ENCODE peak calls at places on chromosomes 2 and 18, in five cellular contexts. E, B, H, R and J are unnamed samples.

GRCh38 chr18:23388357-23388756 is 64.7 kb upstream of the RIOK3 start:
- DNase-seq in E (no peak), H (no peak), B (no peak), R (no peak), J (no peak)

GRCh38 chr18:41128126-41128525 is 826.9 kb upstream of the PIK3C3 start:
- DNase-seq in H (no peak), B (no peak), E (no peak), R (no peak), J (no peak)

GRCh38 chr2:220916931-220917330 is 655.2 kb downstream of the EPHA4 start:
- DNase-seq in R (no peak), E (no peak), H (no peak), B (no peak), J (no peak)

GRCh38 chr2:37827911-37828411 is 97.1 kb upstream of the RMDN2 start:
- DNase-seq in H (no peak), E (no peak), R (no peak), B (no peak), J (peak; percentile 49)

GRCh38 chr2:159211447-159212396 is 74.8 kb downstream of the WDSUB1 start:
- DNase-seq in H (no peak), B (no peak), E (no peak), R (no peak), J (no peak)

GRCh38 chr2:58553937-58554336 is 312.8 kb upstream of the FANCL start:
- DNase-seq in B (peak; percentile 13), R (no peak), H (no peak), E (no peak), J (peak; percentile 25)

GRCh38 chr2:235265348-235265965 is 228.4 kb upstream of the AGAP1 start:
- DNase-seq in R (no peak), B (no peak), E (no peak), H (no peak), J (no peak)

GRCh38 chr18:29305516-29305915 is 1128.6 kb upstream of the CDH2 start:
- DNase-seq in R (no peak), B (no peak), H (no peak), E (no peak), J (no peak)

GRCh38 chr2:10935953-10936942 is 24.5 kb downstream of the KCNF1 start:
- DNase-seq in H (no peak), R (no peak), B (no peak), E (no peak), J (no peak)

GRCh38 chr2:70983506-70984227 is 5.2 kb downstream of the ANKRD53 start:
- DNase-seq in R (no peak), B (peak; percentile 3), E (peak; percentile 3), H (peak; percentile 7), J (no peak)

GRCh38 chr2:118994778-118995177 is 52.8 kb downstream of the MARCO start:
- DNase-seq in R (no peak), H (no peak), B (no peak), E (no peak), J (no peak)

GRCh38 chr18:21303913-21304312 is 61.9 kb downstream of the GREB1L start:
- DNase-seq in R (no peak), H (no peak), B (no peak), E (no peak), J (no peak)

GRCh38 chr18:77107218-77107815 is 25.3 kb downstream of the MBP start:
- DNase-seq in B (no peak), E (no peak), H (no peak), R (no peak), J (no peak)

GRCh38 chr2:225041871-225042799 is at the start of gene DOCK10:
- DNase-seq in B (no peak), H (peak; percentile 59), R (peak; percentile 24), E (no peak), J (peak; percentile 49)

GRCh38 chr2:79723830-79724229 is 211.0 kb downstream of the CTNNA2 start:
- DNase-seq in H (no peak), E (no peak), R (no peak), B (no peak), J (no peak)

GRCh38 chr18:70377317-70377799 is 88.5 kb downstream of the SOCS6 start:
- DNase-seq in H (peak; percentile 67), R (no peak), E (no peak), B (peak; percentile 17), J (no peak)

GRCh38 chr18:74242451-74243096 is 49.2 kb downstream of the CYB5A start:
- DNase-seq in R (no peak), H (peak; percentile 92), B (peak; percentile 62), E (no peak), J (peak; percentile 64)

GRCh38 chr2:226115102-226115831 is 684.4 kb downstream of the IRS1 start:
- DNase-seq in E (no peak), B (no peak), R (no peak), H (no peak), J (no peak)

GRCh38 chr2:238505119-238505891 is 78.6 kb downstream of the ASB1 start:
- DNase-seq in B (no peak), E (no peak), R (no peak), H (no peak), J (no peak)

GRCh38 chr2:240972636-240973521 is 25.5 kb upstream of the SNED1 start:
- DNase-seq in E (no peak), H (peak; percentile 54), B (peak; percentile 84), R (no peak), J (no peak)

GRCh38 chr2:6535572-6535971 is 330.1 kb downstream of the CMPK2 start:
- DNase-seq in B (no peak), E (no peak), H (no peak), R (no peak), J (no peak)

GRCh38 chr2:100106460-100106859 is 35.9 kb downstream of the AFF3 start:
- DNase-seq in H (no peak), B (no peak), E (no peak), R (peak; percentile 31), J (peak; percentile 84)

GRCh38 chr18:46770708-46771107 is 13.9 kb upstream of the ST8SIA5 start:
- DNase-seq in H (no peak), E (no peak), R (no peak), B (no peak), J (no peak)

GRCh38 chr2:241379481-241380480 is 23.7 kb downstream of the FARP2 start:
- DNase-seq in B (no peak), H (no peak), E (no peak), R (no peak), J (no peak)

GRCh38 chr18:56085561-56085960 is 497.6 kb upstream of the TCF4 start:
- DNase-seq in H (no peak), B (no peak), R (peak; percentile 9), E (peak; percentile 56), J (no peak)

GRCh38 chr2:124566518-124566970 is 541.5 kb downstream of the CNTNAP5 start:
- DNase-seq in B (peak; percentile 46), R (no peak), E (no peak), H (peak; percentile 67), J (no peak)

GRCh38 chr2:177812713-177813396 is 259.7 kb downstream of the PDE11A start:
- DNase-seq in B (no peak), H (no peak), R (no peak), E (no peak), J (no peak)

GRCh38 chr18:76374330-76375281 is 120.4 kb downstream of the ZNF516 start:
- DNase-seq in B (no peak), H (no peak), E (no peak), R (no peak), J (no peak)

GRCh38 chr2:164896226-164896625 is 54.6 kb upstream of the COBLL1 start:
- DNase-seq in B (no peak), R (no peak), H (no peak), E (no peak), J (no peak)

GRCh38 chr2:164897521-164898260 is 56.1 kb upstream of the COBLL1 start:
- DNase-seq in H (no peak), B (no peak), E (no peak), R (no peak), J (no peak)

GRCh38 chr2:164891460-164891859 is 49.8 kb upstream of the COBLL1 start:
- DNase-seq in H (no peak), R (no peak), B (no peak), E (no peak), J (no peak)

GRCh38 chr2:164898475-164898874 is 56.9 kb downstream of the SLC38A11 start:
- DNase-seq in B (no peak), H (no peak), E (no peak), R (no peak), J (no peak)

DNA sequence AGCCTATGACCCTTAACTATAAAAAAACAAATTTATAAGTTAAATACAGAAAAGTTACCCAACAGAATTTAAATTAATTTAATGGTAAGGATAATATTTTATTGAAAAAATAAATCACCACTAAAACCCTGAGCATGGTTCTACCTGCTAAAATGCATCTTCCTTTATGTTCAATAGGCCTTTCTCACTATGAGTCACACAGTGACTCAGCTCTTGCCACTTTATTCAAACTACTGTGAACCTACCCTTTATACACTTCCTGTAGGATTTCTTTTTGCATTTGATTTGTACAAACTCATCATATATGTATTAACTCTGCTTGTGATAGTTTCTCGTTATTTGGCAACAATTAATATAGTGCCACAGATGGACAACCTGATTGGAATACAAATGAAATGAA is 55.0 kb upstream of the COBLL1 start:
- DNase-seq in B (no peak), E (no peak), R (no peak), H (no peak), J (no peak)
- H3K27ac ChIP-seq in B (no peak overlapping the region), E (no peak overlapping the region), R (no peak overlapping the region), H (no peak overlapping the region), J (no peak overlapping the region)

GRCh38 chr2:45915523-45915922 is 264.0 kb downstream of the PRKCE start:
- DNase-seq in E (no peak), R (no peak), H (no peak), B (no peak), J (no peak)
- TF ChIP-seq CTCF in E (no peak), R (no peak), H (no peak), B (no peak), J (no peak)

DNA sequence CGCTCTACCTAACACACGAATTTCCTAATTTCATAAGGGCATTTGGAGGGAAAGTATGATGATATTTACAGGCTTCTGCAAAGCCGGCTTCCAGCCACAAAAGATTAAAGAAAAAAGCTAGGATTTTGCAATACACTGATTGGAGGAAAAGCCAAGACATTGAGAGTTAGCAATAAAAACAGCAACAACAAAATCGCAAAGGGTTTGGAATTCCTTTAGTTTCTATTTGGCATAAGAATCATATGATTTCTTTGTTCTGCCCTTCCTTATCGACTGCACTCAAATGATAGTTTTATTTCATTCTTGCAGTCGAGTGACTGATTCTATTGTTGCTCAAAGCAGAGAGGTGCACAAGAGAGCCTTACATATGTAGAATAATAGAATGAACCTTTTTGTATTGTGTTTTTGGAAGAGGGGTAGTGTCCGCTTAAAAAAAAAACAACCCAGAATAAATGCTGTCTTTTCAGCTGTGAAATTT is 3.9 kb upstream of the ZNF532 start:
- DNase-seq in B (no peak), E (no peak), R (no peak), H (no peak), J (no peak)
- H3K4me3 ChIP-seq in B (no peak overlapping the region), E (no peak overlapping the region), R (no peak overlapping the region), H (no peak overlapping the region), J (no peak overlapping the region)

GRCh38 chr2:215416656-215417055 is 19.2 kb downstream of the FN1 start:
- DNase-seq in R (no peak), B (no peak), H (no peak), E (no peak), J (no peak)

GRCh38 chr2:215414674-215415073 is 21.2 kb downstream of the FN1 start:
- DNase-seq in R (no peak), H (no peak), B (no peak), E (no peak), J (no peak)

GRCh38 chr2:215417400-215417951 is 18.4 kb downstream of the FN1 start:
- DNase-seq in R (no peak), H (no peak), B (no peak), E (no peak), J (no peak)

GRCh38 chr2:215415218-215415617 is 20.6 kb downstream of the FN1 start:
- DNase-seq in B (no peak), E (no peak), R (no peak), H (no peak), J (no peak)

GRCh38 chr2:215415820-215416613 is 19.9 kb downstream of the FN1 start:
- DNase-seq in E (no peak), B (no peak), H (no peak), R (no peak), J (no peak)
- H3K27ac ChIP-seq in E (no peak overlapping the region), B (no peak overlapping the region), H (peak overlapping the region; percentile 89), R (no peak overlapping the region), J (no peak overlapping the region)